ENCODE peak calls at places on chromosome 1, in four cellular contexts. One of them, this sample, is unnamed.

GRCh38 chr1:50176563-50176885 is 67.8 kb downstream of the ELAVL4 start:
- DNase-seq in non-pigmented ciliary epithelial cell: no peak
- DNase-seq in germinal center: no peak
- DNase-seq in fibroblast of pulmonary artery: no peak
- DNase-seq in this sample: no peak

GRCh38 chr1:204295666-204296065 is 64.1 kb downstream of the PLEKHA6 start:
- DNase-seq in non-pigmented ciliary epithelial cell: no peak
- DNase-seq in germinal center: no peak
- DNase-seq in fibroblast of pulmonary artery: no peak
- DNase-seq in this sample: no peak

GRCh38 chr1:108070662-108071061 is 105.7 kb upstream of the VAV3 start:
- DNase-seq in non-pigmented ciliary epithelial cell: no peak
- DNase-seq in germinal center: no peak
- DNase-seq in fibroblast of pulmonary artery: no peak
- DNase-seq in this sample: no peak

GRCh38 chr1:150507912-150508864 is at the start of gene ECM1:
- DNase-seq in non-pigmented ciliary epithelial cell: no peak
- DNase-seq in germinal center: no peak
- DNase-seq in fibroblast of pulmonary artery: peak
- DNase-seq in this sample: no peak

GRCh38 chr1:203306089-203306969 is 1.0 kb downstream of the BTG2 start:
- DNase-seq in non-pigmented ciliary epithelial cell: no peak
- DNase-seq in germinal center: no peak
- DNase-seq in fibroblast of pulmonary artery: peak
- DNase-seq in this sample: peak

GRCh38 chr1:19734472-19734999 is 65.2 kb downstream of the TMCO4 start:
- DNase-seq in non-pigmented ciliary epithelial cell: no peak
- DNase-seq in germinal center: no peak
- DNase-seq in fibroblast of pulmonary artery: peak
- DNase-seq in this sample: no peak

GRCh38 chr1:82907313-82907712 is 1091.6 kb downstream of the TTLL7 start:
- DNase-seq in non-pigmented ciliary epithelial cell: no peak
- DNase-seq in germinal center: no peak
- DNase-seq in fibroblast of pulmonary artery: peak
- DNase-seq in this sample: no peak

GRCh38 chr1:118985611-118986290 is 2.4 kb downstream of the TBX15 start:
- DNase-seq in non-pigmented ciliary epithelial cell: no peak
- DNase-seq in germinal center: no peak
- DNase-seq in fibroblast of pulmonary artery: no peak
- DNase-seq in this sample: no peak

GRCh38 chr1:241229216-241229615 is 127.8 kb downstream of the RGS7 start:
- DNase-seq in non-pigmented ciliary epithelial cell: no peak
- DNase-seq in germinal center: no peak
- DNase-seq in fibroblast of pulmonary artery: no peak
- DNase-seq in this sample: no peak

GRCh38 chr1:18882511-18882910 is 19.8 kb downstream of the ALDH4A1 start:
- DNase-seq in non-pigmented ciliary epithelial cell: no peak
- DNase-seq in germinal center: no peak
- DNase-seq in fibroblast of pulmonary artery: peak
- DNase-seq in this sample: no peak

GRCh38 chr1:35535243-35535642 is 22.0 kb downstream of the KIAA0319L start:
- DNase-seq in non-pigmented ciliary epithelial cell: no peak
- DNase-seq in germinal center: no peak
- DNase-seq in fibroblast of pulmonary artery: no peak
- DNase-seq in this sample: no peak

GRCh38 chr1:19439464-19440171 is 45.7 kb downstream of the CAPZB start:
- DNase-seq in non-pigmented ciliary epithelial cell: no peak
- DNase-seq in germinal center: no peak
- DNase-seq in fibroblast of pulmonary artery: peak
- DNase-seq in this sample: no peak

GRCh38 chr1:240691521-240692338 is 79.8 kb upstream of the GREM2 start:
- DNase-seq in non-pigmented ciliary epithelial cell: no peak
- DNase-seq in germinal center: no peak
- DNase-seq in fibroblast of pulmonary artery: peak
- DNase-seq in this sample: peak

GRCh38 chr1:98502937-98503336 is 158.6 kb upstream of the SNX7 start:
- DNase-seq in non-pigmented ciliary epithelial cell: no peak
- DNase-seq in germinal center: no peak
- DNase-seq in fibroblast of pulmonary artery: no peak
- DNase-seq in this sample: no peak

GRCh38 chr1:8880068-8880676 is 1.7 kb upstream of the ENO1 start:
- DNase-seq in non-pigmented ciliary epithelial cell: no peak
- DNase-seq in germinal center: no peak
- DNase-seq in fibroblast of pulmonary artery: peak
- DNase-seq in this sample: no peak

GRCh38 chr1:24540906-24541710 is 14.8 kb upstream of the NCMAP start:
- DNase-seq in non-pigmented ciliary epithelial cell: peak
- DNase-seq in germinal center: no peak
- DNase-seq in fibroblast of pulmonary artery: peak
- DNase-seq in this sample: peak

GRCh38 chr1:101237229-101237837 is 514 bp downstream of the S1PR1 start:
- DNase-seq in non-pigmented ciliary epithelial cell: no peak
- DNase-seq in germinal center: no peak
- DNase-seq in fibroblast of pulmonary artery: peak
- DNase-seq in this sample: no peak

GRCh38 chr1:15246960-15247614 is at the start of gene FHAD1:
- DNase-seq in non-pigmented ciliary epithelial cell: peak
- DNase-seq in germinal center: peak
- DNase-seq in fibroblast of pulmonary artery: peak
- DNase-seq in this sample: peak

GRCh38 chr1:16050328-16050727 is 6.7 kb downstream of the CLCNKB start:
- DNase-seq in non-pigmented ciliary epithelial cell: no peak
- DNase-seq in germinal center: no peak
- DNase-seq in fibroblast of pulmonary artery: no peak
- DNase-seq in this sample: no peak

GRCh38 chr1:182913401-182913800 is 39.6 kb downstream of the SHCBP1L start:
- DNase-seq in non-pigmented ciliary epithelial cell: no peak
- DNase-seq in germinal center: no peak
- DNase-seq in fibroblast of pulmonary artery: no peak
- DNase-seq in this sample: no peak

GRCh38 chr1:9128520-9129371 is at the start of gene GPR157:
- DNase-seq in non-pigmented ciliary epithelial cell: no peak
- DNase-seq in germinal center: peak
- DNase-seq in fibroblast of pulmonary artery: peak
- DNase-seq in this sample: peak

GRCh38 chr1:100065183-100065968 is 67.4 kb downstream of the SASS6 start:
- DNase-seq in non-pigmented ciliary epithelial cell: no peak
- DNase-seq in germinal center: no peak
- DNase-seq in fibroblast of pulmonary artery: no peak
- DNase-seq in this sample: no peak

GRCh38 chr1:10730985-10731384 is 65.5 kb downstream of the CASZ1 start:
- DNase-seq in non-pigmented ciliary epithelial cell: peak
- DNase-seq in germinal center: no peak
- DNase-seq in fibroblast of pulmonary artery: peak
- DNase-seq in this sample: no peak

GRCh38 chr1:174023438-174023837 is 1.3 kb upstream of the RC3H1 start:
- DNase-seq in non-pigmented ciliary epithelial cell: no peak
- DNase-seq in germinal center: no peak
- DNase-seq in fibroblast of pulmonary artery: peak
- DNase-seq in this sample: no peak

GRCh38 chr1:156123356-156124196 is 9.1 kb downstream of the LMNA start:
- DNase-seq in non-pigmented ciliary epithelial cell: peak
- DNase-seq in germinal center: no peak
- DNase-seq in fibroblast of pulmonary artery: peak
- DNase-seq in this sample: no peak

GRCh38 chr1:231636157-231636556 is 9.6 kb downstream of the DISC1 start:
- DNase-seq in non-pigmented ciliary epithelial cell: peak
- DNase-seq in germinal center: no peak
- DNase-seq in fibroblast of pulmonary artery: peak
- DNase-seq in this sample: no peak

GRCh38 chr1:92994105-92994712 is 32.9 kb upstream of the DIPK1A start:
- DNase-seq in non-pigmented ciliary epithelial cell: no peak
- DNase-seq in germinal center: peak
- DNase-seq in fibroblast of pulmonary artery: peak
- DNase-seq in this sample: peak